ENCODE peak calls at places on chromosome 1, in eight cellular contexts. One of them, this sample, is unnamed.

GRCh38 chr1:246748867-246749266 is 24.7 kb downstream of the SCCPDH start:
- DNase-seq in GM23338: no peak
- DNase-seq in KBM-7: no peak
- DNase-seq in T-helper 2 cell: no peak
- DNase-seq in aorta: no peak
- DNase-seq in NCI-H2171: no peak
- DNase-seq in RWPE2: no peak
- DNase-seq in NCI-H187: no peak
- DNase-seq in this sample: no peak

GRCh38 chr1:23178931-23179330 is 10.3 kb upstream of the LUZP1 start:
- DNase-seq in GM23338: peak
- DNase-seq in KBM-7: peak
- DNase-seq in T-helper 2 cell: no peak
- DNase-seq in aorta: no peak
- DNase-seq in NCI-H2171: no peak
- DNase-seq in RWPE2: no peak
- DNase-seq in NCI-H187: no peak
- DNase-seq in this sample: peak

GRCh38 chr1:113931456-113931855 is 2.3 kb downstream of the HIPK1 start:
- DNase-seq in GM23338: no peak
- DNase-seq in KBM-7: peak
- DNase-seq in T-helper 2 cell: no peak
- DNase-seq in aorta: no peak
- DNase-seq in NCI-H2171: no peak
- DNase-seq in RWPE2: no peak
- DNase-seq in NCI-H187: no peak
- DNase-seq in this sample: peak

GRCh38 chr1:25566730-25567341 is 23.4 kb downstream of the LDLRAP1 start:
- DNase-seq in GM23338: peak
- DNase-seq in KBM-7: no peak
- DNase-seq in T-helper 2 cell: no peak
- DNase-seq in aorta: peak
- DNase-seq in NCI-H2171: no peak
- DNase-seq in RWPE2: peak
- DNase-seq in NCI-H187: no peak
- DNase-seq in this sample: no peak

GRCh38 chr1:8512504-8512903 is 194.6 kb downstream of the SLC45A1 start:
- DNase-seq in GM23338: no peak
- DNase-seq in KBM-7: no peak
- DNase-seq in T-helper 2 cell: no peak
- DNase-seq in aorta: no peak
- DNase-seq in NCI-H2171: no peak
- DNase-seq in RWPE2: no peak
- DNase-seq in NCI-H187: no peak
- DNase-seq in this sample: no peak

GRCh38 chr1:116496380-116496779 is 74.4 kb downstream of the CD58 start:
- DNase-seq in GM23338: no peak
- DNase-seq in KBM-7: peak
- DNase-seq in T-helper 2 cell: no peak
- DNase-seq in aorta: peak
- DNase-seq in NCI-H2171: no peak
- DNase-seq in RWPE2: no peak
- DNase-seq in NCI-H187: no peak
- DNase-seq in this sample: peak

GRCh38 chr1:166692354-166692753 is 146.9 kb upstream of the POGK start:
- DNase-seq in GM23338: no peak
- DNase-seq in KBM-7: no peak
- DNase-seq in T-helper 2 cell: no peak
- DNase-seq in aorta: no peak
- DNase-seq in NCI-H2171: no peak
- DNase-seq in RWPE2: no peak
- DNase-seq in NCI-H187: no peak
- DNase-seq in this sample: no peak

GRCh38 chr1:121522061-121522759 is 337.4 kb downstream of the SRGAP2C start:
- DNase-seq in GM23338: no peak
- DNase-seq in KBM-7: no peak
- DNase-seq in T-helper 2 cell: no peak
- DNase-seq in aorta: no peak
- DNase-seq in NCI-H2171: no peak
- DNase-seq in RWPE2: no peak
- DNase-seq in NCI-H187: no peak
- DNase-seq in this sample: no peak

GRCh38 chr1:94951509-94952208 is 24.7 kb upstream of the CNN3 start:
- DNase-seq in GM23338: no peak
- DNase-seq in KBM-7: no peak
- DNase-seq in T-helper 2 cell: no peak
- DNase-seq in aorta: no peak
- DNase-seq in NCI-H2171: no peak
- DNase-seq in RWPE2: no peak
- DNase-seq in NCI-H187: no peak
- DNase-seq in this sample: no peak

GRCh38 chr1:56502700-56503245 is 76.6 kb downstream of the PLPP3 start:
- DNase-seq in GM23338: no peak
- DNase-seq in KBM-7: no peak
- DNase-seq in T-helper 2 cell: no peak
- DNase-seq in aorta: no peak
- DNase-seq in NCI-H2171: no peak
- DNase-seq in RWPE2: no peak
- DNase-seq in NCI-H187: no peak
- DNase-seq in this sample: peak

GRCh38 chr1:85571830-85572229 is 8.7 kb upstream of the CCN1 start:
- DNase-seq in GM23338: no peak
- DNase-seq in KBM-7: no peak
- DNase-seq in T-helper 2 cell: no peak
- DNase-seq in aorta: no peak
- DNase-seq in NCI-H2171: no peak
- DNase-seq in RWPE2: peak
- DNase-seq in NCI-H187: no peak
- DNase-seq in this sample: no peak